ENCODE peak calls at places on chromosome 14, in ten cellular contexts. One of them, this sample, is unnamed.

GRCh38 chr14:38297681-38298080 is 41.8 kb upstream of the CLEC14A start:
- DNase-seq in thoracic aorta: no peak
- DNase-seq in esophagus muscularis mucosa: no peak
- DNase-seq in mammary epithelial cell: no peak
- DNase-seq in lower lobe of right lung: no peak
- DNase-seq in pancreas: no peak
- DNase-seq in upper lobe of right lung: no peak
- DNase-seq in endothelial cell of umbilical vein: peak; percentile 77
- DNase-seq in OCI-LY7: no peak
- DNase-seq in mucosa of descending colon: no peak
- DNase-seq in this sample: peak; percentile 58

GRCh38 chr14:22865424-22866215 is 5.9 kb upstream of the LRP10 start:
- DNase-seq in thoracic aorta: no peak
- DNase-seq in esophagus muscularis mucosa: no peak
- DNase-seq in mammary epithelial cell: no peak
- DNase-seq in lower lobe of right lung: peak; percentile 14
- DNase-seq in pancreas: no peak
- DNase-seq in upper lobe of right lung: no peak
- DNase-seq in endothelial cell of umbilical vein: no peak
- DNase-seq in OCI-LY7: no peak
- DNase-seq in mucosa of descending colon: no peak
- DNase-seq in this sample: no peak

GRCh38 chr14:86802726-86803125 is 1190.3 kb downstream of the GALC start:
- DNase-seq in thoracic aorta: no peak
- DNase-seq in esophagus muscularis mucosa: no peak
- DNase-seq in mammary epithelial cell: no peak
- DNase-seq in lower lobe of right lung: no peak
- DNase-seq in pancreas: no peak
- DNase-seq in upper lobe of right lung: no peak
- DNase-seq in endothelial cell of umbilical vein: no peak
- DNase-seq in OCI-LY7: no peak
- DNase-seq in mucosa of descending colon: no peak
- DNase-seq in this sample: no peak

GRCh38 chr14:85528080-85528881 is 1.7 kb upstream of the FLRT2 start:
- DNase-seq in thoracic aorta: no peak
- DNase-seq in esophagus muscularis mucosa: no peak
- DNase-seq in mammary epithelial cell: peak; percentile 77
- DNase-seq in lower lobe of right lung: no peak
- DNase-seq in pancreas: peak; percentile 54
- DNase-seq in upper lobe of right lung: peak; percentile 16
- DNase-seq in endothelial cell of umbilical vein: peak; percentile 94
- DNase-seq in OCI-LY7: no peak
- DNase-seq in mucosa of descending colon: peak; percentile 20
- DNase-seq in this sample: no peak

GRCh38 chr14:49879683-49880204 is 13.1 kb upstream of the ARF6 start:
- DNase-seq in thoracic aorta: no peak
- DNase-seq in esophagus muscularis mucosa: no peak
- DNase-seq in mammary epithelial cell: peak; percentile 63
- DNase-seq in lower lobe of right lung: peak; percentile 58
- DNase-seq in pancreas: peak; percentile 56
- DNase-seq in upper lobe of right lung: no peak
- DNase-seq in endothelial cell of umbilical vein: peak; percentile 66
- DNase-seq in OCI-LY7: peak; percentile 90
- DNase-seq in mucosa of descending colon: peak; percentile 64
- DNase-seq in this sample: peak; percentile 54

GRCh38 chr14:64705406-64706118 is 1.3 kb downstream of the PLEKHG3 start:
- DNase-seq in thoracic aorta: no peak
- DNase-seq in esophagus muscularis mucosa: no peak
- DNase-seq in mammary epithelial cell: peak; percentile 63
- DNase-seq in lower lobe of right lung: no peak
- DNase-seq in pancreas: peak; percentile 17
- DNase-seq in upper lobe of right lung: no peak
- DNase-seq in endothelial cell of umbilical vein: no peak
- DNase-seq in OCI-LY7: no peak
- DNase-seq in mucosa of descending colon: no peak
- DNase-seq in this sample: peak; percentile 28

GRCh38 chr14:77613207-77613606 is 3.2 kb downstream of the SPTLC2 start:
- DNase-seq in thoracic aorta: no peak
- DNase-seq in esophagus muscularis mucosa: no peak
- DNase-seq in mammary epithelial cell: peak; percentile 81
- DNase-seq in lower lobe of right lung: no peak
- DNase-seq in pancreas: no peak
- DNase-seq in upper lobe of right lung: no peak
- DNase-seq in endothelial cell of umbilical vein: peak; percentile 33
- DNase-seq in OCI-LY7: no peak
- DNase-seq in mucosa of descending colon: peak; percentile 47
- DNase-seq in this sample: no peak

GRCh38 chr14:55847766-55848165 is 267.8 kb downstream of the KTN1 start:
- DNase-seq in thoracic aorta: no peak
- DNase-seq in esophagus muscularis mucosa: no peak
- DNase-seq in mammary epithelial cell: no peak
- DNase-seq in lower lobe of right lung: no peak
- DNase-seq in pancreas: no peak
- DNase-seq in upper lobe of right lung: no peak
- DNase-seq in endothelial cell of umbilical vein: no peak
- DNase-seq in OCI-LY7: no peak
- DNase-seq in mucosa of descending colon: no peak
- DNase-seq in this sample: no peak

GRCh38 chr14:90536092-90536491 is 139.3 kb downstream of the CALM1 start:
- DNase-seq in thoracic aorta: no peak
- DNase-seq in esophagus muscularis mucosa: no peak
- DNase-seq in mammary epithelial cell: no peak
- DNase-seq in lower lobe of right lung: peak; percentile 51
- DNase-seq in pancreas: no peak
- DNase-seq in upper lobe of right lung: peak; percentile 64
- DNase-seq in endothelial cell of umbilical vein: no peak
- DNase-seq in OCI-LY7: no peak
- DNase-seq in mucosa of descending colon: no peak
- DNase-seq in this sample: no peak

GRCh38 chr14:51291016-51291415 is 51.0 kb downstream of the TMX1 start:
- DNase-seq in thoracic aorta: no peak
- DNase-seq in esophagus muscularis mucosa: no peak
- DNase-seq in mammary epithelial cell: no peak
- DNase-seq in lower lobe of right lung: no peak
- DNase-seq in pancreas: no peak
- DNase-seq in upper lobe of right lung: no peak
- DNase-seq in endothelial cell of umbilical vein: no peak
- DNase-seq in OCI-LY7: no peak
- DNase-seq in mucosa of descending colon: no peak
- DNase-seq in this sample: no peak

GRCh38 chr14:61537567-61538463 is 157.5 kb upstream of the HIF1A start:
- DNase-seq in thoracic aorta: no peak
- DNase-seq in esophagus muscularis mucosa: no peak
- DNase-seq in mammary epithelial cell: peak; percentile 100
- DNase-seq in lower lobe of right lung: no peak
- DNase-seq in pancreas: peak; percentile 81
- DNase-seq in upper lobe of right lung: no peak
- DNase-seq in endothelial cell of umbilical vein: peak; percentile 78
- DNase-seq in OCI-LY7: peak; percentile 37
- DNase-seq in mucosa of descending colon: peak; percentile 85
- DNase-seq in this sample: no peak

GRCh38 chr14:37824936-37825698 is 229.7 kb downstream of the TTC6 start:
- DNase-seq in thoracic aorta: no peak
- DNase-seq in esophagus muscularis mucosa: no peak
- DNase-seq in mammary epithelial cell: no peak
- DNase-seq in lower lobe of right lung: no peak
- DNase-seq in pancreas: no peak
- DNase-seq in upper lobe of right lung: no peak
- DNase-seq in endothelial cell of umbilical vein: no peak
- DNase-seq in OCI-LY7: no peak
- DNase-seq in mucosa of descending colon: no peak
- DNase-seq in this sample: no peak

GRCh38 chr14:92686763-92687427 is 61.5 kb downstream of the LGMN start:
- DNase-seq in thoracic aorta: no peak
- DNase-seq in esophagus muscularis mucosa: no peak
- DNase-seq in mammary epithelial cell: peak; percentile 51
- DNase-seq in lower lobe of right lung: peak; percentile 84
- DNase-seq in pancreas: peak; percentile 86
- DNase-seq in upper lobe of right lung: peak; percentile 91
- DNase-seq in endothelial cell of umbilical vein: peak; percentile 71
- DNase-seq in OCI-LY7: peak; percentile 43
- DNase-seq in mucosa of descending colon: peak; percentile 85
- DNase-seq in this sample: peak; percentile 89

GRCh38 chr14:58077621-58078020 is 74.4 kb downstream of the ARMH4 start:
- DNase-seq in thoracic aorta: no peak
- DNase-seq in esophagus muscularis mucosa: no peak
- DNase-seq in mammary epithelial cell: no peak
- DNase-seq in lower lobe of right lung: no peak
- DNase-seq in pancreas: no peak
- DNase-seq in upper lobe of right lung: no peak
- DNase-seq in endothelial cell of umbilical vein: no peak
- DNase-seq in OCI-LY7: no peak
- DNase-seq in mucosa of descending colon: no peak
- DNase-seq in this sample: no peak

GRCh38 chr14:72582582-72582981 is 311.3 kb downstream of the DPF3 start:
- DNase-seq in thoracic aorta: no peak
- DNase-seq in esophagus muscularis mucosa: no peak
- DNase-seq in mammary epithelial cell: peak; percentile 15
- DNase-seq in lower lobe of right lung: no peak
- DNase-seq in pancreas: no peak
- DNase-seq in upper lobe of right lung: no peak
- DNase-seq in endothelial cell of umbilical vein: no peak
- DNase-seq in OCI-LY7: no peak
- DNase-seq in mucosa of descending colon: no peak
- DNase-seq in this sample: no peak

GRCh38 chr14:50778757-50779483 is 52.0 kb downstream of the NIN start:
- DNase-seq in thoracic aorta: no peak
- DNase-seq in esophagus muscularis mucosa: no peak
- DNase-seq in mammary epithelial cell: peak; percentile 18
- DNase-seq in lower lobe of right lung: no peak
- DNase-seq in pancreas: no peak
- DNase-seq in upper lobe of right lung: no peak
- DNase-seq in endothelial cell of umbilical vein: no peak
- DNase-seq in OCI-LY7: no peak
- DNase-seq in mucosa of descending colon: no peak
- DNase-seq in this sample: no peak

GRCh38 chr14:51004801-51005526 is 60.7 kb upstream of the PYGL start:
- DNase-seq in thoracic aorta: no peak
- DNase-seq in esophagus muscularis mucosa: no peak
- DNase-seq in mammary epithelial cell: peak; percentile 73
- DNase-seq in lower lobe of right lung: no peak
- DNase-seq in pancreas: no peak
- DNase-seq in upper lobe of right lung: no peak
- DNase-seq in endothelial cell of umbilical vein: no peak
- DNase-seq in OCI-LY7: no peak
- DNase-seq in mucosa of descending colon: no peak
- DNase-seq in this sample: peak; percentile 27

GRCh38 chr14:51002406-51002984 is 58.2 kb upstream of the PYGL start:
- DNase-seq in thoracic aorta: no peak
- DNase-seq in esophagus muscularis mucosa: no peak
- DNase-seq in mammary epithelial cell: no peak
- DNase-seq in lower lobe of right lung: no peak
- DNase-seq in pancreas: no peak
- DNase-seq in upper lobe of right lung: no peak
- DNase-seq in endothelial cell of umbilical vein: no peak
- DNase-seq in OCI-LY7: no peak
- DNase-seq in mucosa of descending colon: no peak
- DNase-seq in this sample: no peak

DNA sequence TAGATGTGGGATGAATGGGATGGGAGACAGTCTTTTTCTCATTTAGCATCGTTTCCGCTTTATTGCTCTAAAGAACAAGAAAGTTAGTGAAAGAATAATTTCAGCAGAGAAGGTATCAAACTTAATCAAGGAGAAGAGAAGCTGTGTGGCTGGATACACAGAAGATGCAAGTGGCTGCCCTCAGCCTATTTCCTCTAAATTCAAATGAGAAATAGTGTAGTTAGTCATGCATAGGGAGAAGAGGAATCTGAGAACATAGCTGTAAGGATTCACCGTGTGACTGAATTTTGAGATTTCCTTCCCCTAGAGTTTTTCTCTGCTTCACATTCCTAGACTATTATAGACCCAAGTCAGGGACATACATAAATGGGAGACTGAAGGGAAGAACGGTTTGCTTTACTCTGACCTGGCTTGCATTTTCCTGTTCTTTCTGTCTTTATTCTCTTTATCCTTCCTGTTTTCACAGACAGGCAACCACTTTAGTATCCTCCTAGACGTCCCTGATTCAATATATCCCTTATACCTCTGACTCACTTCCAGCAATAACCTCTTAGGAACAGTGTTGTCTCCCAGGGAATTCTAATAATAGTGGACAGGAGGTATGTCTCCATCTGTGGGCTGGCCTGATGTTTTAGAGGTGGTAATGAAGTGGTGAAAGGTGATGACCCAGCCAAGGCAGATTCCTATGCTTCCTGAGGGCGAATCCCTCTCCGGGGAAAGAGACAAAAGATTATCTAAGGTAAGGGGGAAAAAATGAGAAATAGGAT is 7.0 kb downstream of the RNASE10 start:
- DNase-seq in thoracic aorta: no peak
- DNase-seq in esophagus muscularis mucosa: no peak
- DNase-seq in mammary epithelial cell: peak; percentile 14
- DNase-seq in lower lobe of right lung: no peak
- DNase-seq in pancreas: no peak
- DNase-seq in upper lobe of right lung: no peak
- DNase-seq in endothelial cell of umbilical vein: peak; percentile 43
- DNase-seq in OCI-LY7: no peak
- DNase-seq in mucosa of descending colon: no peak
- DNase-seq in this sample: no peak
- TF ChIP-seq CTCF in thoracic aorta: no peak
- TF ChIP-seq CTCF in esophagus muscularis mucosa: no peak
- TF ChIP-seq CTCF in mammary epithelial cell: no peak
- TF ChIP-seq CTCF in lower lobe of right lung: no peak
- TF ChIP-seq CTCF in pancreas: no peak
- TF ChIP-seq CTCF in upper lobe of right lung: no peak
- TF ChIP-seq CTCF in endothelial cell of umbilical vein: no peak
- TF ChIP-seq CTCF in OCI-LY7: no peak
- TF ChIP-seq CTCF in mucosa of descending colon: no peak
- TF ChIP-seq CTCF in this sample: no peak

GRCh38 chr14:105858676-105859025 is 332.3 kb downstream of the TMEM121 start:
- DNase-seq in thoracic aorta: no peak
- DNase-seq in esophagus muscularis mucosa: no peak
- DNase-seq in mammary epithelial cell: no peak
- DNase-seq in lower lobe of right lung: peak; percentile 34
- DNase-seq in pancreas: peak; percentile 5
- DNase-seq in upper lobe of right lung: peak; percentile 54
- DNase-seq in endothelial cell of umbilical vein: no peak
- DNase-seq in OCI-LY7: peak; percentile 35
- DNase-seq in mucosa of descending colon: no peak
- DNase-seq in this sample: peak; percentile 30
- H3K9me3 ChIP-seq in thoracic aorta: no peaks in the 10 kb centered on the region
- H3K9me3 ChIP-seq in esophagus muscularis mucosa: no peaks in the 10 kb centered on the region
- H3K9me3 ChIP-seq in mammary epithelial cell: peaks cover 44% of the 10 kb centered on the region
- H3K9me3 ChIP-seq in lower lobe of right lung: no peaks in the 10 kb centered on the region
- H3K9me3 ChIP-seq in pancreas: no peaks in the 10 kb centered on the region
- H3K9me3 ChIP-seq in upper lobe of right lung: no peaks in the 10 kb centered on the region
- H3K9me3 ChIP-seq in endothelial cell of umbilical vein: peaks cover 9% of the 10 kb centered on the region
- H3K9me3 ChIP-seq in OCI-LY7: no peaks in the 10 kb centered on the region
- H3K9me3 ChIP-seq in mucosa of descending colon: no peaks in the 10 kb centered on the region
- H3K9me3 ChIP-seq in this sample: no peaks in the 10 kb centered on the region

GRCh38 chr14:101489092-101489760 is 72.1 kb upstream of the DIO3 start:
- DNase-seq in thoracic aorta: no peak
- DNase-seq in esophagus muscularis mucosa: no peak
- DNase-seq in mammary epithelial cell: no peak
- DNase-seq in lower lobe of right lung: no peak
- DNase-seq in pancreas: no peak
- DNase-seq in upper lobe of right lung: peak; percentile 1
- DNase-seq in endothelial cell of umbilical vein: no peak
- DNase-seq in OCI-LY7: no peak
- DNase-seq in mucosa of descending colon: no peak
- DNase-seq in this sample: no peak
- TF ChIP-seq CTCF in thoracic aorta: no peak
- TF ChIP-seq CTCF in esophagus muscularis mucosa: no peak
- TF ChIP-seq CTCF in mammary epithelial cell: no peak
- TF ChIP-seq CTCF in lower lobe of right lung: no peak
- TF ChIP-seq CTCF in pancreas: no peak
- TF ChIP-seq CTCF in upper lobe of right lung: no peak
- TF ChIP-seq CTCF in endothelial cell of umbilical vein: no peak
- TF ChIP-seq CTCF in OCI-LY7: no peak
- TF ChIP-seq CTCF in mucosa of descending colon: no peak
- TF ChIP-seq CTCF in this sample: no peak

GRCh38 chr14:79493081-79493652 is 718.1 kb downstream of the DIO2 start:
- DNase-seq in thoracic aorta: no peak
- DNase-seq in esophagus muscularis mucosa: no peak
- DNase-seq in mammary epithelial cell: no peak
- DNase-seq in lower lobe of right lung: no peak
- DNase-seq in pancreas: no peak
- DNase-seq in upper lobe of right lung: no peak
- DNase-seq in endothelial cell of umbilical vein: no peak
- DNase-seq in OCI-LY7: no peak
- DNase-seq in mucosa of descending colon: no peak
- DNase-seq in this sample: no peak
- H3K9me3 ChIP-seq in thoracic aorta: no peaks in the 10 kb centered on the region
- H3K9me3 ChIP-seq in esophagus muscularis mucosa: no peaks in the 10 kb centered on the region
- H3K9me3 ChIP-seq in mammary epithelial cell: peaks cover 3% of the 10 kb centered on the region
- H3K9me3 ChIP-seq in lower lobe of right lung: no peaks in the 10 kb centered on the region
- H3K9me3 ChIP-seq in pancreas: no peaks in the 10 kb centered on the region
- H3K9me3 ChIP-seq in upper lobe of right lung: no peaks in the 10 kb centered on the region
- H3K9me3 ChIP-seq in endothelial cell of umbilical vein: no peaks in the 10 kb centered on the region
- H3K9me3 ChIP-seq in OCI-LY7: no peaks in the 10 kb centered on the region
- H3K9me3 ChIP-seq in mucosa of descending colon: no peaks in the 10 kb centered on the region
- H3K9me3 ChIP-seq in this sample: no peaks in the 10 kb centered on the region